ENCODE peak calls at places on chromosomes 6 and 20, in seven cellular contexts. V is H9, B is IMR-90, O is mesenchymal stem cell, N is mesendoderm, I is trophoblast cell, G is neuronal stem cell. A is an unnamed sample.

GRCh38 chr20:63132131-63132714 is 83.7 kb downstream of the YTHDF1 start:
- DNase-seq in V (peak; percentile 17), B (no peak), O (no peak), N (no peak), I (no peak), G (no peak), A (no peak)

GRCh38 chr6:81944661-81945060 is 192.2 kb upstream of the TENT5A start:
- DNase-seq in V (no peak), B (no peak), O (no peak), N (no peak), I (no peak), G (no peak), A (no peak)

GRCh38 chr20:23126281-23127061 is 40.3 kb upstream of the CD93 start:
- DNase-seq in V (no peak), B (no peak), O (no peak), N (no peak), I (no peak), G (no peak), A (no peak)

GRCh38 chr6:6942826-6943225 is 164.9 kb upstream of the RREB1 start:
- DNase-seq in V (no peak), B (peak; percentile 8), O (no peak), N (no peak), I (no peak), G (no peak), A (no peak)

GRCh38 chr20:9235518-9235917 is 166.6 kb downstream of the PLCB4 start:
- DNase-seq in V (no peak), B (peak; percentile 75), O (peak; percentile 74), N (no peak), I (no peak), G (no peak), A (no peak)

GRCh38 chr6:17197607-17198006 is 83.6 kb upstream of the RBM24 start:
- DNase-seq in V (no peak), B (no peak), O (no peak), N (no peak), I (peak; percentile 2), G (no peak), A (no peak)

GRCh38 chr20:53950031-53950430 is 120.4 kb downstream of the BCAS1 start:
- DNase-seq in V (no peak), B (peak; percentile 18), O (no peak), N (no peak), I (peak; percentile 52), G (no peak), A (peak; percentile 29)

GRCh38 chr20:11302436-11302835 is 615.3 kb upstream of the BTBD3 start:
- DNase-seq in V (no peak), B (peak; percentile 81), O (no peak), N (no peak), I (peak; percentile 45), G (no peak), A (no peak)

GRCh38 chr20:32556312-32557184 is 28.6 kb downstream of the NOL4L start:
- DNase-seq in V (no peak), B (no peak), O (no peak), N (no peak), I (peak; percentile 91), G (no peak), A (no peak)

GRCh38 chr6:41167173-41167963 is 4.5 kb upstream of the TREM2 start:
- DNase-seq in V (peak; percentile 60), B (peak; percentile 19), O (peak; percentile 35), N (peak; percentile 63), I (peak; percentile 11), G (peak; percentile 30), A (peak; percentile 72)

GRCh38 chr20:23450877-23451276 is 1.8 kb downstream of the CST11 start:
- DNase-seq in V (no peak), B (no peak), O (no peak), N (no peak), I (no peak), G (no peak), A (no peak)

GRCh38 chr6:167974644-167975344 is 22.7 kb upstream of the KIF25 start:
- DNase-seq in V (no peak), B (peak; percentile 32), O (no peak), N (no peak), I (no peak), G (no peak), A (no peak)

GRCh38 chr20:50876063-50876685 is 55.1 kb downstream of the ADNP start:
- DNase-seq in V (no peak), B (no peak), O (no peak), N (no peak), I (no peak), G (no peak), A (no peak)

GRCh38 chr20:58342104-58342945 is 32.8 kb downstream of the RAB22A start:
- DNase-seq in V (no peak), B (peak; percentile 67), O (peak; percentile 30), N (no peak), I (peak; percentile 90), G (no peak), A (no peak)

GRCh38 chr20:10665791-10666190 is 8.0 kb downstream of the JAG1 start:
- DNase-seq in V (peak; percentile 51), B (peak; percentile 30), O (no peak), N (peak; percentile 51), I (no peak), G (no peak), A (no peak)

GRCh38 chr6:87618531-87618930 is 28.6 kb downstream of the ORC3 start:
- DNase-seq in V (no peak), B (peak; percentile 8), O (no peak), N (no peak), I (no peak), G (no peak), A (no peak)

GRCh38 chr20:63783970-63784369 is 44.4 kb downstream of the SLC2A4RG start:
- DNase-seq in V (no peak), B (no peak), O (no peak), N (no peak), I (no peak), G (no peak), A (no peak)

GRCh38 chr6:19736066-19736465 is 101.1 kb upstream of the ID4 start:
- DNase-seq in V (peak; percentile 36), B (no peak), O (no peak), N (peak; percentile 49), I (no peak), G (no peak), A (no peak)

GRCh38 chr6:13935190-13935880 is 10.6 kb downstream of the RNF182 start:
- DNase-seq in V (no peak), B (no peak), O (no peak), N (no peak), I (no peak), G (no peak), A (no peak)
- H3K18ac ChIP-seq in V (no peak overlapping the region), B (no peak overlapping the region), O (no peak overlapping the region), N (no peak overlapping the region), I (no peak overlapping the region), G (no peak overlapping the region), A (no peak overlapping the region)

GRCh38 chr6:900716-901605 is 208.0 kb upstream of the EXOC2 start:
- DNase-seq in V (no peak), B (no peak), O (no peak), N (no peak), I (no peak), G (no peak), A (no peak)

GRCh38 chr6:905541-905940 is 212.6 kb upstream of the EXOC2 start:
- DNase-seq in V (no peak), B (no peak), O (no peak), N (peak; percentile 9), I (no peak), G (no peak), A (no peak)

GRCh38 chr6:903746-904145 is 210.8 kb upstream of the EXOC2 start:
- DNase-seq in V (no peak), B (peak; percentile 36), O (no peak), N (no peak), I (no peak), G (no peak), A (no peak)

GRCh38 chr6:904994-905393 is 212.1 kb upstream of the EXOC2 start:
- DNase-seq in V (no peak), B (no peak), O (no peak), N (no peak), I (no peak), G (no peak), A (no peak)

DNA sequence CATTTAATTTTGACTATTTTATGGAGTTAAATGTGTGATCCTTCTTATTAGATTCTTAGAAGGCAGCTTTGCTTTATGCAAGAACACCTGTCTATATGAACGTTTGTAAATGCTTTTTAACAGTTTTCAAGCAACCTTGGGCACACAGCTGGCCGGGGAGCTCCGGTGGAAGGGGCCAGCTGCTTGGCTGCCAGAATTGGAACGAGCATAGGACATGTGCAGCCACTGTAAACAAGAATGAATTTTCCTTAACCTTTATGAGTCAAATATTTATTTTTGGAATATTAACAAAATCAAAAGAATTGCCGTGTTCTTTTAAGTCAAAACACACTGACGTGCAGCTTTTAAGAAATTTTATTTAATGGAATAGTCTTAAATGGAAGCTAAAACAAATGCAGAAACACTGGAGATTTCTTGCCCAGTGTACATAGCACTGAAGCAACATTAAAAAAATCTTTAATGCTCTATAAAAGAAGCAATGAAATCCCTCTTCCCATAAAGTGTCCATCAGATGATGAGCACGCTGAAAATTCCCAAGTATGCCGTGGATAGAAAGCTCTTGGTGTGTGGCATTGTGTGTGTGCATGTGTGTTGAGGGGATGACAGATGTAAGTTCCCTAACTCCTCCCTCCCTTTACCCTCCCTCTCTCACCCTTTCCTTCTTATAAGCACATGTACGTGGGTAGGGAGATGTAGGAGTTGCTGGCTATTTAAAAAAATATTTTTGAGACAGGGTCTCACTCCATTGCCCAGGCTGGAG is 208.9 kb upstream of the EXOC2 start:
- DNase-seq in V (no peak), B (no peak), O (no peak), N (no peak), I (no peak), G (no peak), A (no peak)
- H3K18ac ChIP-seq in V (no peak overlapping the region), B (no peak overlapping the region), O (no peak overlapping the region), N (no peak overlapping the region), I (no peak overlapping the region), G (no peak overlapping the region), A (no peak overlapping the region)

DNA sequence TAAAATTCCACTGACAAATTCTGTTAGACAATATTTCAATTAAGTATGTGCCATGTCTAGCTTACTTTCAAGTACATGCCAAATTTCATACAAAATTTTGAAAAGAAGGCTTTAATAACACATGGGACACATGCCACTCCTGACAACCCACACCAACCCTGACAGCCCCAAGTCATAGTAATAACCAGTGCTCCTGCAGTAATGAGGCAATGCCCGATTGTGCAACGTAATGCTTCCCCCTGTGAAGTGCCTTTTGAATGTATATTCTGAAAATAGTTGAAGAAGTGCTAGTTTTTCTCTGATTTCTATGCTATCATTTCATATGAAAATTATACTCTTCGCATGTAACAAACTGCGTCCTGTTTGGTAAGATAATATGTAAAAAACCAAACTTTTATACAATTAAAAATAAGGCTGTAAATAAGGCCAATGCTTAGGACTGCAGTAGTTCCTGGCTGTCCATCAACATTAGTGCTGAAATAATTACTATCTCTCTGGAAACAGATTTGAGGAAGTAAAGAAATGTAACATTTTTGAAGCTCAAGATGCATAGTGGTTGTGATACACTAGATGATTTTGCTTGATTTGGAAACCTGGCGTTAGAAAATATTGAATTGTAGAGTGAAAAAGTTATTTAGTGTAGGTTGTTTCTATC is 125.8 kb upstream of the BCLAF1 start:
- DNase-seq in V (no peak), B (peak; percentile 11), O (peak; percentile 48), N (no peak), I (peak; percentile 43), G (no peak), A (no peak)
- H3K18ac ChIP-seq in V (no peak overlapping the region), B (no peak overlapping the region), O (no peak overlapping the region), N (no peak overlapping the region), I (no peak overlapping the region), G (no peak overlapping the region), A (no peak overlapping the region)

DNA sequence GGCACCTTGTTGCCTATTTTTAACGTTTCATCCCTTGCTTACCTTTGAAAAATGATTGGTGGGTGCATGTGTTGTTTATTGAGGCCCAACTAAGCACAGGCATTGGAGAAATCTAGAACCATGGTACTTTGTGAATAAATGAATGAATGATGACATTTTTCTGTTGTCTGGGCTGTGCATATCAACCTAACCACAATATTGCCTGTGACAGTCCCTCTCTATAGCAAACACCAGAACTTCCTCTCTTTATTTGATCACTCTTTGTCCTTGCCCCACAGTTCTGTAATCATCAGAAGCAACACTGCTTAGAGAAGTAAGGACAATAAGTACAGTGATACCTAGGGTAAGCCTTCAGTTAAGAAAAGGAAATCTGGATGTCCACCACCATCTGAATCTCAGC is 75.1 kb downstream of the TBC1D7 start:
- DNase-seq in V (no peak), B (no peak), O (no peak), N (no peak), I (no peak), G (no peak), A (no peak)
- H3K18ac ChIP-seq in V (no peak overlapping the region), B (no peak overlapping the region), O (no peak overlapping the region), N (no peak overlapping the region), I (no peak overlapping the region), G (no peak overlapping the region), A (no peak overlapping the region)

A was measured in H1.